ENCODE peak calls at places on chromosome 10, in ten cellular contexts. A, S, O, T, F, P, H, R, Y and D are unnamed samples.

GRCh38 chr10:43802988-43803696 is 154.5 kb upstream of the ZNF32 start:
- DNase-seq in Y (no peak), T (no peak), A (no peak), P (no peak), O (no peak), F (no peak), R (no peak), S (no peak), H (no peak), D (no peak)

GRCh38 chr10:46551701-46552525 is 4.5 kb downstream of the GPRIN2 start:
- DNase-seq in S (no peak), P (no peak), A (no peak), H (no peak), Y (peak; percentile 63), R (no peak), F (peak; percentile 20), T (no peak), O (no peak), D (no peak)

GRCh38 chr10:99709480-99710229 is 22.3 kb downstream of the COX15 start:
- DNase-seq in T (peak; percentile 69), O (peak; percentile 55), P (no peak), R (no peak), H (peak; percentile 73), S (no peak), F (no peak), A (no peak), Y (peak; percentile 62), D (no peak)

GRCh38 chr10:1538531-1539061 is 198.7 kb downstream of the ADARB2 start:
- DNase-seq in F (no peak), A (no peak), O (no peak), Y (no peak), R (no peak), S (no peak), P (no peak), T (no peak), H (no peak), D (no peak)

GRCh38 chr10:118692911-118693310 is 61.9 kb downstream of the CACUL1 start:
- DNase-seq in Y (no peak), O (peak; percentile 66), H (peak; percentile 76), A (no peak), S (peak; percentile 20), R (peak; percentile 74), T (peak; percentile 94), P (no peak), F (no peak), D (no peak)

GRCh38 chr10:71049994-71050393 is 161.6 kb upstream of the PCBD1 start:
- DNase-seq in O (no peak), P (no peak), Y (no peak), A (no peak), R (no peak), H (no peak), F (no peak), S (no peak), T (no peak), D (no peak)

GRCh38 chr10:112553315-112553714 is 106.3 kb downstream of the VTI1A start:
- DNase-seq in F (no peak), A (no peak), O (no peak), Y (no peak), R (no peak), P (no peak), H (no peak), T (no peak), S (no peak), D (no peak)

GRCh38 chr10:29479081-29479917 is 155.5 kb downstream of the SVIL start:
- DNase-seq in S (no peak), O (peak; percentile 94), A (no peak), F (no peak), Y (peak; percentile 86), R (peak; percentile 67), T (no peak), P (no peak), H (peak; percentile 83), D (no peak)

GRCh38 chr10:117226813-117227451 is 14.0 kb upstream of the SLC18A2 start:
- DNase-seq in F (no peak), R (peak; percentile 18), Y (peak; percentile 72), O (peak; percentile 58), S (no peak), A (no peak), P (no peak), T (peak; percentile 16), H (peak; percentile 60), D (no peak)

GRCh38 chr10:112958275-112958995 is 8.4 kb downstream of the TCF7L2 start:
- DNase-seq in A (no peak), S (no peak), F (no peak), T (peak; percentile 97), O (peak; percentile 87), P (no peak), R (peak; percentile 83), H (no peak), Y (no peak), D (no peak)

GRCh38 chr10:2933041-2933440 is 134.3 kb upstream of the PFKP start:
- DNase-seq in S (no peak), H (no peak), A (no peak), P (no peak), T (no peak), Y (peak; percentile 45), F (no peak), O (no peak), R (peak; percentile 45), D (no peak)

GRCh38 chr10:74901240-74901827 is 74.9 kb downstream of the KAT6B start:
- DNase-seq in R (no peak), S (no peak), T (no peak), O (no peak), H (no peak), A (no peak), Y (no peak), F (no peak), P (no peak), D (no peak)

GRCh38 chr10:82266438-82266837 is 391.4 kb downstream of the NRG3 start:
- DNase-seq in S (peak; percentile 94), T (no peak), H (no peak), P (no peak), F (no peak), Y (no peak), A (no peak), O (peak; percentile 6), R (no peak), D (no peak)

GRCh38 chr10:74432841-74433594 is 282.0 kb downstream of the ADK start:
- DNase-seq in P (no peak), H (peak; percentile 17), A (no peak), O (peak; percentile 11), F (no peak), Y (no peak), R (peak; percentile 76), T (peak; percentile 64), S (no peak), D (peak; percentile 88)

GRCh38 chr10:88728107-88728763 is 22.2 kb downstream of the LIPK start:
- DNase-seq in S (no peak), P (peak; percentile 60), F (peak; percentile 32), R (no peak), T (no peak), O (no peak), Y (peak; percentile 83), H (peak; percentile 22), A (no peak), D (no peak)

GRCh38 chr10:22550732-22551131 is 163.6 kb downstream of the PIP4K2A start:
- DNase-seq in Y (no peak), F (peak; percentile 37), R (peak; percentile 6), O (peak; percentile 35), P (peak; percentile 49), T (peak; percentile 31), H (peak; percentile 19), S (no peak), A (no peak), D (no peak)

GRCh38 chr10:88833722-88834121 is 17.9 kb downstream of the ANKRD22 start:
- DNase-seq in O (no peak), H (no peak), R (no peak), F (no peak), S (no peak), Y (no peak), P (no peak), A (no peak), T (no peak), D (no peak)

GRCh38 chr10:131910663-131911314 is 10.0 kb downstream of the PPP2R2D start:
- DNase-seq in A (no peak), S (no peak), H (no peak), R (no peak), P (no peak), Y (no peak), F (no peak), T (no peak), O (no peak), D (no peak)

GRCh38 chr10:124588736-124589451 is 127.3 kb downstream of the LHPP start:
- DNase-seq in S (peak; percentile 1), Y (peak; percentile 75), R (peak; percentile 46), P (no peak), T (peak; percentile 60), F (no peak), O (peak; percentile 79), A (no peak), H (peak; percentile 24), D (peak; percentile 51)

GRCh38 chr10:26855186-26855585 is 5.6 kb downstream of the ABI1 start:
- DNase-seq in Y (no peak), A (no peak), O (no peak), T (peak; percentile 46), P (no peak), R (peak; percentile 14), H (peak; percentile 74), F (no peak), S (no peak), D (peak; percentile 34)

GRCh38 chr10:31669367-31669766 is 259.3 kb downstream of the ARHGAP12 start:
- DNase-seq in O (no peak), Y (peak; percentile 10), F (no peak), P (no peak), A (no peak), R (peak; percentile 70), H (no peak), T (no peak), S (no peak), D (peak; percentile 62)